ENCODE peak calls at places on chromosomes 13 and 19, in five cellular contexts. N, Z, D, V and S are unnamed samples.

GRCh38 chr19:49758292-49758691 is 4.8 kb downstream of the TSKS start:
- DNase-seq in Z (peak; percentile 38), N (no peak), V (peak; percentile 72), D (no peak), S (peak; percentile 51)

GRCh38 chr13:30142502-30143211 is 164.7 kb downstream of the KATNAL1 start:
- DNase-seq in N (peak; percentile 28), Z (no peak), D (no peak), V (peak; percentile 86), S (peak; percentile 98)

GRCh38 chr13:70324519-70324918 is 216.3 kb upstream of the KLHL1 start:
- DNase-seq in V (no peak), N (no peak), D (no peak), Z (no peak), S (no peak)

GRCh38 chr19:20186163-20186562 is 19.1 kb downstream of the ZNF486 start:
- DNase-seq in V (no peak), Z (no peak), N (no peak), D (no peak), S (no peak)

GRCh38 chr19:17027428-17027816 is 812 bp upstream of the CPAMD8 start:
- DNase-seq in D (no peak), N (no peak), V (no peak), Z (no peak), S (no peak)

GRCh38 chr13:100330662-100331061 is 241.8 kb downstream of the PCCA start:
- DNase-seq in D (no peak), V (no peak), N (no peak), Z (no peak), S (no peak)

GRCh38 chr19:46413262-46414031 is at the start of gene CCDC8:
- DNase-seq in D (peak; percentile 25), V (no peak), Z (peak; percentile 98), N (no peak), S (peak; percentile 83)

GRCh38 chr19:56170261-56170660 is 5.5 kb upstream of the GALP start:
- DNase-seq in N (no peak), Z (no peak), V (peak; percentile 99), D (no peak), S (no peak)

GRCh38 chr13:22926176-22927007 is 254.4 kb upstream of the SGCG start:
- DNase-seq in Z (peak; percentile 82), V (peak; percentile 29), D (peak; percentile 30), N (no peak), S (peak; percentile 17)

GRCh38 chr13:29948246-29948645 is 97.8 kb upstream of the UBL3 start:
- DNase-seq in D (no peak), Z (no peak), V (no peak), N (no peak), S (peak; percentile 67)

GRCh38 chr19:5048091-5048726 is 79.3 kb downstream of the KDM4B start:
- DNase-seq in V (peak; percentile 83), D (peak; percentile 47), Z (peak; percentile 98), N (peak; percentile 39), S (peak; percentile 82)

GRCh38 chr13:75843033-75843432 is 206.9 kb downstream of the LMO7 start:
- DNase-seq in Z (no peak), V (no peak), N (no peak), D (no peak), S (no peak)

GRCh38 chr19:1251233-1251502 is 2.8 kb downstream of the MIDN start:
- DNase-seq in V (no peak), D (no peak), N (no peak), Z (peak; percentile 82), S (peak; percentile 73)

GRCh38 chr19:2631213-2631821 is 71.2 kb downstream of the GNG7 start:
- DNase-seq in N (no peak), Z (no peak), V (peak; percentile 28), D (no peak), S (no peak)

GRCh38 chr13:110685305-110685704 is 20.6 kb downstream of the CARS2 start:
- DNase-seq in N (no peak), Z (no peak), V (no peak), D (no peak), S (no peak)

GRCh38 chr13:24923305-24923640 is 159.3 kb downstream of the RNF17 start:
- DNase-seq in N (peak; percentile 6), D (no peak), Z (no peak), V (no peak), S (peak; percentile 87)

GRCh38 chr19:3073931-3074595 is 11.8 kb upstream of the TLE5 start:
- DNase-seq in N (no peak), D (no peak), V (no peak), Z (no peak), S (no peak)

GRCh38 chr13:33997574-33997973 is 179.6 kb downstream of the RFC3 start:
- DNase-seq in Z (no peak), D (no peak), N (no peak), V (no peak), S (no peak)

GRCh38 chr19:46609511-46610412 is 8.6 kb downstream of the CALM3 start:
- DNase-seq in N (no peak), Z (peak; percentile 45), V (no peak), D (no peak), S (no peak)

GRCh38 chr13:46855664-46856063 is 41.2 kb downstream of the HTR2A start:
- DNase-seq in V (no peak), N (no peak), D (no peak), Z (no peak), S (no peak)

GRCh38 chr19:30999726-31000125 is 349.5 kb downstream of the TSHZ3 start:
- DNase-seq in Z (no peak), V (no peak), D (no peak), N (no peak), S (no peak)

GRCh38 chr13:24165746-24166145 is 5.2 kb downstream of the SPATA13 start:
- DNase-seq in Z (peak; percentile 0), D (no peak), N (no peak), V (no peak), S (no peak)

GRCh38 chr13:113112893-113113845 is 7.6 kb downstream of the F7 start:
- DNase-seq in D (no peak), Z (peak; percentile 22), N (no peak), V (no peak), S (no peak)

GRCh38 chr19:41862445-41862986 is 2.5 kb downstream of the RPS19 start:
- DNase-seq in D (no peak), Z (no peak), N (no peak), V (no peak), S (no peak)

GRCh38 chr13:91955546-91956355 is 557.3 kb downstream of the GPC5 start:
- DNase-seq in Z (no peak), V (no peak), D (no peak), N (no peak), S (no peak)

GRCh38 chr19:44608391-44608821 is 5.0 kb upstream of the IGSF23 start:
- DNase-seq in Z (no peak), V (no peak), N (no peak), D (no peak), S (no peak)